ENCODE peak calls at places on chromosomes 2 and 18, in five cellular contexts. D is ovary, J is H7, P is mammary epithelial cell, Q is kidney. I is an unnamed sample.

GRCh38 chr2:105611328-105611627 is 133.4 kb upstream of the NCK2 start:
- DNase-seq in P (no peak), J (no peak), Q (no peak), D (no peak), I (no peak)

GRCh38 chr18:63410792-63411191 is 11.5 kb downstream of the VPS4B start:
- DNase-seq in D (no peak), J (no peak), P (peak), Q (no peak), I (no peak)

GRCh38 chr18:712401-713134 is at the start of gene ENOSF1:
- DNase-seq in Q (peak), P (peak), J (peak), D (peak), I (peak)

GRCh38 chr2:118386636-118387302 is 298.5 kb downstream of the INSIG2 start:
- DNase-seq in Q (no peak), J (no peak), P (peak), D (no peak), I (no peak)

GRCh38 chr2:187093771-187094412 is 244.9 kb upstream of the ZSWIM2 start:
- DNase-seq in J (no peak), P (no peak), Q (no peak), D (no peak), I (no peak)

GRCh38 chr2:207515671-207516070 is 14.1 kb upstream of the CREB1 start:
- DNase-seq in J (no peak), P (peak), Q (no peak), D (no peak), I (no peak)

GRCh38 chr2:233707979-233708644 is 4.6 kb upstream of the UGT1A5 start:
- DNase-seq in P (peak), Q (no peak), J (no peak), D (no peak), I (no peak)

GRCh38 chr2:217527586-217528202 is 475.1 kb downstream of the TNS1 start:
- DNase-seq in D (no peak), P (peak), Q (no peak), J (no peak), I (no peak)

GRCh38 chr18:62957885-62958472 is 242.6 kb downstream of the PHLPP1 start:
- DNase-seq in P (peak), J (no peak), Q (no peak), D (no peak), I (peak)

GRCh38 chr2:105262662-105263091 is 21.1 kb downstream of the GPR45 start:
- DNase-seq in P (peak), D (no peak), Q (no peak), J (no peak), I (no peak)

GRCh38 chr2:170925923-170926322 is 3.1 kb upstream of the GORASP2 start:
- DNase-seq in Q (no peak), P (no peak), D (no peak), J (no peak), I (no peak)

GRCh38 chr2:40243581-40243980 is 208.3 kb downstream of the SLC8A1 start:
- DNase-seq in P (no peak), D (no peak), Q (no peak), J (no peak), I (no peak)

GRCh38 chr18:58067611-58068010 is 23.6 kb downstream of the NEDD4L start:
- DNase-seq in D (no peak), Q (no peak), P (no peak), J (no peak), I (no peak)

GRCh38 chr2:233513953-233514655 is 52.5 kb downstream of the USP40 start:
- DNase-seq in Q (no peak), D (no peak), P (no peak), J (no peak), I (no peak)

GRCh38 chr2:132975490-132976105 is 305.6 kb upstream of the LYPD1 start:
- DNase-seq in Q (no peak), J (peak), D (no peak), P (no peak), I (no peak)

GRCh38 chr2:98703738-98704137 is 27.2 kb downstream of the MGAT4A start:
- DNase-seq in P (no peak), Q (no peak), D (no peak), J (no peak), I (no peak)

GRCh38 chr2:48146552-48146951 is 240.3 kb upstream of the FBXO11 start:
- DNase-seq in P (no peak), D (no peak), J (no peak), Q (no peak), I (no peak)

GRCh38 chr2:41791523-41791922 is 256.3 kb upstream of the PKDCC start:
- DNase-seq in J (peak), D (no peak), Q (no peak), P (peak), I (peak)

GRCh38 chr2:73985318-73986084 is 791 bp downstream of the TET3 start:
- DNase-seq in Q (peak), P (no peak), J (peak), D (no peak), I (peak)

GRCh38 chr2:238408615-238409340 is 17.9 kb upstream of the ASB1 start:
- DNase-seq in J (peak), P (no peak), Q (no peak), D (no peak), I (no peak)

GRCh38 chr2:127208313-127208712 is 11.8 kb downstream of the CYP27C1 start:
- DNase-seq in Q (no peak), P (no peak), D (no peak), J (peak), I (peak)

GRCh38 chr2:4420032-4420431 is 716.7 kb downstream of the DCDC2C start:
- DNase-seq in Q (no peak), J (peak), P (no peak), D (no peak), I (peak)

GRCh38 chr2:157741819-157742484 is 113.3 kb upstream of the ACVR1C start:
- DNase-seq in Q (no peak), D (no peak), J (no peak), P (no peak), I (no peak)

GRCh38 chr2:64837925-64838641 is 151.1 kb upstream of the SLC1A4 start:
- DNase-seq in D (no peak), P (peak), Q (peak), J (no peak), I (no peak)

GRCh38 chr2:27690052-27690451 is 26.4 kb downstream of the SLC4A1AP start:
- DNase-seq in J (no peak), Q (no peak), P (no peak), D (no peak), I (no peak)

GRCh38 chr2:55923978-55924325 is 370 bp upstream of the EFEMP1 start:
- DNase-seq in D (no peak), Q (no peak), P (no peak), J (no peak), I (no peak)
- H3K4me3 ChIP-seq in D (peak), Q (no peak), P (peak), J (peak), I (peak)

GRCh38 chr2:84891355-84892010 is 10.6 kb upstream of the TRABD2A start:
- DNase-seq in Q (no peak), P (no peak), D (no peak), J (no peak), I (peak)

GRCh38 chr2:84885111-84885510 is 4.2 kb upstream of the TRABD2A start:
- DNase-seq in J (no peak), P (no peak), Q (no peak), D (peak), I (peak)

GRCh38 chr2:84886791-84887190 is 5.9 kb upstream of the TRABD2A start:
- DNase-seq in P (no peak), J (no peak), Q (no peak), D (no peak), I (peak)

GRCh38 chr2:84889332-84889731 is 8.4 kb upstream of the TRABD2A start:
- DNase-seq in P (no peak), Q (no peak), J (no peak), D (no peak), I (peak)

GRCh38 chr2:84888401-84889276 is 7.8 kb upstream of the TRABD2A start:
- DNase-seq in D (no peak), J (no peak), P (peak), Q (no peak), I (peak)
- H3K4me3 ChIP-seq in D (no peak), J (no peak), P (peak), Q (peak), I (no peak)

GRCh38 chr2:12046641-12047040 is 300.2 kb downstream of the LPIN1 start:
- DNase-seq in P (peak), Q (no peak), J (no peak), D (no peak), I (no peak)
- H3K4me3 ChIP-seq in P (no peak), Q (no peak), J (no peak), D (no peak), I (no peak)

DNA sequence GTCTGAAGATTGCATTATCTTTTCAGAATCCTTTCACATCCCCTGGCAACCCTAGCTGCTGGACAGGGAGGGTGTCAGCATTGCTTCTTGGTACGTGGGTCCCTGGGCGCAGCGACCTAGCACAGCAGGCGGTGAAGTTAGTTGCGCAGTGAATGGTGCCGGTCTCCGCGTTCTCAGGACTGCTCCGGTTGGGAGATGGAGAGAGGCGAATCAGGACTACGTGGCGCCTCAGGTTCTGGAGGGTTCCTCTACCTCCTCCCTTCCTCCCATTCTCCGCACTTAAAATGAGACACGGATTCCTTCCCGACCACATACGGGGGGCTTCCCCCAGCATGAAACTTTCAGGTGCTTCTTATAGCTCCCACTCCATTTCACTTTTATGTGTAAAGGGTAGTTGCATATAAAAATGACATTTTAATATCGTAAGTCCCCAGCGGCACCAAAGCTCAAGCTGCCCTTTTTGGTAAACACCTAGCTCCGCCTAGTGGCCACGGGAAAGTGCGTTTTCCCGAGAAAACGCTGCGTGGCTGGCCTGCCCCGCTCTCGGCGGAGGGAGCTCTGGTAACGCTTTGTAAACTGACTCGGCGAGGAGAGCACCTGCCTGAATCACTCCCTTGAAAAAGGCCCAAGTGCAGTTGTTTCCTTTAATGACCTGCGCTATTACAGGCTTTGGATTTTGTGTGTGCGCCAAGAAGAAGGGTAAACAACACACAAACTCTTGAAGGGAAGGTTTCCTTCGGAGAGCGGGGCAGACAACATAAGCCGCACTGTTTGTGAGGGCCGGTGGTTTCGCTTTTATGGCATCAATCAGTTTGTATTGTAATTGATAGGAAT is 32.9 kb upstream of the INHBB start:
- DNase-seq in J (peak), D (peak), Q (peak), P (peak), I (peak)
- H3K4me3 ChIP-seq in J (peak), D (peak), Q (peak), P (peak), I (no peak)

GRCh38 chr18:23259701-23260661 is 124.7 kb downstream of the CABLES1 start:
- DNase-seq in Q (peak), D (peak), P (peak), J (peak), I (peak)
- H3K4me3 ChIP-seq in Q (peak), D (peak), P (no peak), J (no peak), I (peak)

GRCh38 chr2:204665771-204666170 is 120.5 kb downstream of the PARD3B start:
- DNase-seq in P (no peak), D (no peak), Q (no peak), J (no peak), I (no peak)
- H3K4me3 ChIP-seq in P (no peak), D (no peak), Q (no peak), J (no peak), I (no peak)

GRCh38 chr2:11873766-11874165 is 127.3 kb downstream of the LPIN1 start:
- DNase-seq in Q (no peak), D (no peak), P (no peak), J (no peak), I (no peak)

GRCh38 chr2:11873346-11873745 is 126.9 kb downstream of the LPIN1 start:
- DNase-seq in Q (no peak), D (no peak), P (no peak), J (no peak), I (no peak)

GRCh38 chr2:11871421-11871820 is 125.0 kb downstream of the LPIN1 start:
- DNase-seq in J (no peak), P (no peak), Q (no peak), D (no peak), I (no peak)

GRCh38 chr2:11872948-11873269 is 126.5 kb downstream of the LPIN1 start:
- DNase-seq in D (no peak), P (no peak), J (no peak), Q (no peak), I (no peak)

GRCh38 chr2:11872247-11872947 is 126.0 kb downstream of the LPIN1 start:
- DNase-seq in D (no peak), P (no peak), J (no peak), Q (no peak), I (no peak)
- H3K4me3 ChIP-seq in D (no peak), P (no peak), J (no peak), Q (no peak), I (no peak)

GRCh38 chr2:222673273-222673672 is 1.8 kb downstream of the MOGAT1 start:
- DNase-seq in J (no peak), P (no peak), Q (no peak), D (no peak), I (no peak)

GRCh38 chr2:222670191-222671038 is 1.0 kb upstream of the MOGAT1 start:
- DNase-seq in D (no peak), P (no peak), Q (no peak), J (no peak), I (no peak)

GRCh38 chr2:222673883-222674282 is 2.4 kb downstream of the MOGAT1 start:
- DNase-seq in J (no peak), D (no peak), P (no peak), Q (no peak), I (no peak)

GRCh38 chr2:222671259-222672067 is at the start of gene MOGAT1:
- DNase-seq in D (no peak), J (peak), Q (peak), P (no peak), I (peak)

GRCh38 chr2:222672068-222672401 is 577 bp downstream of the MOGAT1 start:
- DNase-seq in P (no peak), Q (no peak), J (peak), D (no peak), I (no peak)
- H3K4me3 ChIP-seq in P (no peak), Q (peak), J (peak), D (peak), I (peak)

I was measured in endodermal cell.